ENCODE peak calls at places on chromosomes 4 and X, in four cellular contexts. Z is WERI-Rb-1, W is HCT116, G is colonic mucosa. P is an unnamed sample.

GRCh38 chr4:179893967-179894590 is 2349.1 kb upstream of the TENM3 start:
- DNase-seq in Z (no peak), W (no peak), G (no peak), P (no peak)

GRCh38 chr4:85886665-85887064 is 411.7 kb downstream of the ARHGAP24 start:
- DNase-seq in Z (no peak), W (no peak), G (no peak), P (no peak)

GRCh38 chrX:119726900-119727555 is 31.4 kb upstream of the SOWAHD start:
- DNase-seq in Z (no peak), W (no peak), G (no peak), P (no peak)

GRCh38 chrX:141879616-141880015 is 24.1 kb upstream of the MAGEC1 start:
- DNase-seq in Z (no peak), W (no peak), G (no peak), P (no peak)

GRCh38 chr4:164876680-164877324 is at the start of gene APELA:
- DNase-seq in Z (no peak), W (no peak), G (no peak), P (no peak)

GRCh38 chr4:789571-790465 is 36.1 kb downstream of the CPLX1 start:
- DNase-seq in Z (peak; percentile 80), W (no peak), G (peak; percentile 82), P (no peak)

GRCh38 chr4:46586566-46586965 is 196.6 kb upstream of the GABRA2 start:
- DNase-seq in Z (no peak), W (no peak), G (no peak), P (no peak)

GRCh38 chr4:5721923-5722322 is 10.9 kb downstream of the EVC start:
- DNase-seq in Z (no peak), W (no peak), G (no peak), P (no peak)

GRCh38 chr4:157992038-157992706 is 180.7 kb downstream of the GASK1B start:
- DNase-seq in Z (peak; percentile 46), W (peak; percentile 73), G (peak; percentile 77), P (no peak)

GRCh38 chrX:12360389-12360788 is 222.1 kb downstream of the FRMPD4 start:
- DNase-seq in Z (no peak), W (no peak), G (no peak), P (no peak)

GRCh38 chrX:24294619-24295018 is 19.2 kb downstream of the SUPT20HL2 start:
- DNase-seq in Z (peak; percentile 50), W (no peak), G (no peak), P (peak; percentile 23)

GRCh38 chrX:14032383-14032782 is 2.7 kb upstream of the GEMIN8 start:
- DNase-seq in Z (peak; percentile 42), W (no peak), G (peak; percentile 69), P (no peak)

GRCh38 chr4:70901607-70901983 is 574 bp upstream of the MOB1B start:
- DNase-seq in Z (no peak), W (no peak), G (no peak), P (no peak)

GRCh38 chr4:7900351-7900750 is 39.3 kb downstream of the AFAP1 start:
- DNase-seq in Z (no peak), W (no peak), G (no peak), P (no peak)

GRCh38 chr4:99205104-99205979 is 13.7 kb downstream of the ADH6 start:
- DNase-seq in Z (peak; percentile 25), W (no peak), G (peak; percentile 39), P (no peak)

GRCh38 chrX:56281789-56282188 is 49.6 kb downstream of the KLF8 start:
- DNase-seq in Z (no peak), W (peak; percentile 3), G (no peak), P (no peak)

GRCh38 chr4:12172198-12172970 is 743.7 kb upstream of the HS3ST1 start:
- DNase-seq in Z (no peak), W (no peak), G (no peak), P (no peak)

GRCh38 chr4:5943561-5943960 is 50.7 kb upstream of the CRMP1 start:
- DNase-seq in Z (no peak), W (no peak), G (no peak), P (no peak)

GRCh38 chr4:155208258-155209054 is at the start of gene NPY2R:
- DNase-seq in Z (peak; percentile 75), W (no peak), G (no peak), P (no peak)

GRCh38 chr4:93646225-93646930 is 182.2 kb upstream of the ATOH1 start:
- DNase-seq in Z (no peak), W (no peak), G (no peak), P (no peak)

DNA sequence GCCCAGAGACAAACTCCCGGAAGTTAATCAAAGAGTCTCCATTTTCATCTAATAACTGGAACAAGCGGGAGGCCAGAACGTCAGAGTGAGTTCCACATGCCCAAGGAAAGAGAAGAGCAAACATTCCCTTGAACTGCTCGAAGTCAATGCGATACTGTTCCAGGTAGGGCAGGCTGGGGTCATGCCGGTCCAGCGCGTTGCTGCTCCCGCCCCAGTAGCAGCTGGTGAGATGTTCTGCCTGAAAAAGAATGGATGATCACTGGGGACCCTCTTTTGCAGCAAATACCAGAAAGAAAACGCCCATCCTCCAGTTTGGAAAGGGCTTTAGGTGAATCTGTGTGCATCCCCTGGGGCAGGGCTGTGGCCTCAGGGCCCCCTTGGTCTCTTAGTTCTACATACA is 65.2 kb upstream of the UCP1 start:
- DNase-seq in Z (no peak), W (no peak), G (no peak), P (no peak)
- H3K36me3 ChIP-seq in Z (no peaks in the 10 kb centered on the region), W (no peaks in the 10 kb centered on the region), G (no peaks in the 10 kb centered on the region), P (no peaks in the 10 kb centered on the region)

DNA sequence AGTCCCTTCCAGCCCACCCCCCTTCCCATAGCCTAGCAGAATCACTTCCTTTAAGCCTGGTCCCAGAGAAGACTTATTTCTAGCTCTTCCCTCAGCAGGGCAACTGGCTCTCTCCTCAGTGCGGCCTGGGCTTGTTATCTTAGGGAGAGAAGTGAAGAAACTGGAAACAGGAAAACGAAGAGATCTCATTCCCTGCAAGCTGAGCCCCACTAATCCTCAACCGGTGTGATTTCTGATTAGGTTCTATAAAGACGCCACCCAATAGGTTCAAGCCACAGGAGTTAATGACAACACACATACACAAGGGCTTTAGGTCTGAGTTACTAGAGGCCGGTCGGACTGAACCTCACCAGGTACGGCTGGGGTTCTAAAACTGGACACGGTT is 3.2 kb downstream of the GSX2 start:
- DNase-seq in Z (no peak), W (no peak), G (no peak), P (no peak)
- H3K4me3 ChIP-seq in Z (peak overlapping the region; percentile 25), W (no peak overlapping the region), G (no peak overlapping the region), P (no peak overlapping the region)

DNA sequence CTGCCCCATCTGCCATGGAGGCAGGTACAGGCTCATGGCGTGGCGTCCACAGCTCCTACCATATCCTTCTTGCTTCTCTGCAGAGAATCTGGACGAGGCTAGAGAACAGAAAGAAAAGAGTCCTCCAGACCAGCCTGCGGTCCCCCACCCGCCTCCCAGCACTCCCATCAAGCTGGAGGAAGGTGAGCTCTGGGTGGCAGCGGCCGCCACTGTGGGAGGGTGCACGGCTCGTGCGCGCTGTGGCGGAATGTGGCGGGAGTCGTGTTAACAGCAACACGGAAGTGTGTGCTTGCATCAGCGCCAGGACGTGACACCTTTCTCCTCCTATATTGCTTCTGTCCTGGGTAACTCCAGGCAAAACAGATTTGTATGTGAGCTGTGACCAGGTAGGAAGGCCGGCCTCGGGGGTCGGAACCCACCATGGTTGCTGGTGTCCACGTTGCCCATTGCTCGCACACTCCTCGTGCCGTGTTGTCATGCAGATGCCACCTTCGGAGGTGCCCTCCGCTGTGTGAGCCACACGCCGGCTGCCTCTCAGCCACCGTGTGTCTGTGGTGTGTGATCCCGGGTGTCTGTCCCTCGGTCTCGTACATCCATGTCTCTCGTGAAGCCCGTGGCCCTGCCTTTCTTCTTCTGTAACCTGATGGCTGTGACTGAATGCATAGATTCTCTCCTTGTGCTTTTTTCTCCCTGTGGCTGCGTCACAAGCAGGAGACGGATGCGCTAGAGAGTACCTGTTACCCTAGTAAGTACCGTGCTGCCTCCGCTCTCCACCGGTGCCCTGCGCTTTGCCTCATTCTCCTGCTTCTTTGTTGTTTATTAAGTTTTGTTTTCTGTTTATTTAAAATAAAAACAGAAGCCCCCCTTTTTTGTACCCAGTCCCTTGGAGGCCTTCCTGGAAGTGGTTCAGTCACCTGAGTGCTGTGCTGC is 37.0 kb downstream of the NOP14 start:
- DNase-seq in Z (no peak), W (no peak), G (no peak), P (no peak)
- H3K36me3 ChIP-seq in Z (peaks cover 98% of the 10 kb centered on the region), W (peaks cover 20% of the 10 kb centered on the region), G (peaks cover 13% of the 10 kb centered on the region), P (peaks cover 7% of the 10 kb centered on the region)

GRCh38 chrX:52270453-52271116 is 85.9 kb downstream of the MAGED4 start:
- DNase-seq in Z (no peak), W (no peak), G (no peak), P (no peak)

GRCh38 chrX:52265713-52266112 is 81.0 kb downstream of the MAGED4 start:
- DNase-seq in Z (no peak), W (no peak), G (no peak), P (no peak)

DNA sequence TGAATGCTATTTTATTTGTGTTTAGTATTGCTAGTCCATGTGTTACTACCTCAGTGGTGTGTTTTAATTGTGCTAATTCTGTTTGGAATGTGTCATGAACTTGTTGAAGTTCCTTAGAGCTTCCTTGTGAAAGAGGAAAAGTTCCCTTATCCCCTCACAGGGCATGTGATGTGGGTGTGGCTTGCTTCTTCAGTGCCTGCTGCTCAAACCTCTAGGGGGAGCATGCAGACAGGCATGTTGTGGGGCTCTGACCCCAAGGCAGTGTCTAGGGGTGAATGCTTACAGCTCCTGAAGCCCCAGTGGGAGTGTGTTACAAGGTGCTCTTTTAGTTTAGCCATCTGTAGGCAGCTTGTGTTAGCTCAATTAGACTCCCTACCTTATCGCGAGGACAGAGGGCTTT is 86.5 kb downstream of the MAGED4 start:
- DNase-seq in Z (peak; percentile 18), W (no peak), G (no peak), P (no peak)
- H3K4me3 ChIP-seq in Z (no peak overlapping the region), W (no peak overlapping the region), G (no peak overlapping the region), P (no peak overlapping the region)

DNA sequence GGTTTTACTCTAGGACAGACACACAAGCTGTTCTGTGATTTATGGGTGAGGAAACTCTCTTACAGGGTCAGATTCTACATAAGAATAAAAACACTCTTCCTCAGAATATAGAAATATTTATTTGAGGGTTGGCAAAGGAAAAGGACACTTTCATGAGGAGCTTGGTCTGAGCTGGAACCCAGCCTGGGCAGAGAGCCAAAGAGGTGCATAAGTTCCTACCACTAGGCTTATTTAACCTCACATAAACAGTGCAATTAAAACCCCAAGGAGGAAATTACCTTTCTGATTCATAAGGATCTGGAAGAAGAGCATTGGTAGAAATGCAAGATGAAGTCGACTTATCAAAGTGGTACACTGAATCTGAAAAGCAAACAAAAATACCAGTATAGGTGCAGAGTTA is 32.9 kb downstream of the SETD7 start:
- DNase-seq in Z (no peak), W (no peak), G (peak; percentile 45), P (peak; percentile 3)
- H3K36me3 ChIP-seq in Z (no peaks in the 10 kb centered on the region), W (peaks cover 21% of the 10 kb centered on the region), G (no peaks in the 10 kb centered on the region), P (peaks cover 8% of the 10 kb centered on the region)

DNA sequence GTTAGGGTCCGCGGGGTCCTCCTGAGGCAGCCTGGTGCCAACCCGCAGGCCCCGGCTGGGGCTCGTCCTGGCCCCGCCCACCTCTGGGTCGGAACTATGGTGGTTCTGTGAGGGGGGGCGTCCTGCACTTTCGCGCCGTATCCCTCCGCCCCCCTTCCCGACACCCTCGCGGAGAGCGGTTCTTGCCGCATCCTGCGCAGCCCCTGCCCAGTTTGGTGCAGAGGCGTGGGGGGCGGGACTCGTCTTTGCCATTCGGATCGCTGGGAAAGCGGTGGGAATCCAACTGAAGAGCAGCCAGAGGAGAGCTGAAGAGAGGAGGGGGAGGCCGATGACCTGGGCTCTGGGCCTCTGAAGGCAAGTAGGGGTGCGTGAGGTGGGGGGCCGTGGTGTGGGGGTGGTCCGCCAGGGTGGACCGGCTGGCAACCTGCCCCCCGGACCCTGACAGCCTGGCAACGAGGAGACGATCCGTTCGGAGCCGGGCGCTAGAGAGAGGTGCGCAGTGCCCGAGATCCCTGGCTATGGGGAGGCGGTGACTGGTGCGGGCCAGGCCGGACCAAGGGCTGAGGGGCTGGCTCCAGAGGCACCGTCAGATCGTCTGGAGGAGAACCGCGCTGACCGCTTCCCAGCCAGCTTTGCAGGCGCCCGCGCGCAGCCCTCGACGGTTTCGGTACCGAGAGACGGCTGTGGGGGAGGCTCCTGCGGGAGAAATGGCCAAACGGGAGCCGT is at the start of gene GPRASP1:
- DNase-seq in Z (peak; percentile 67), W (no peak), G (peak; percentile 36), P (peak; percentile 33)
- H3K4me3 ChIP-seq in Z (peak within 1 kb of the TSS; percentile 46), W (no peak within 1 kb of the TSS), G (peak within 1 kb of the TSS; percentile 39), P (peak within 1 kb of the TSS; percentile 38)

GRCh38 chrX:47638816-47639215 is 9.1 kb upstream of the CFP start:
- DNase-seq in Z (no peak), W (no peak), G (no peak), P (no peak)
- H3K36me3 ChIP-seq in Z (peaks cover 14% of the 10 kb centered on the region), W (peaks cover 4% of the 10 kb centered on the region), G (no peaks in the 10 kb centered on the region), P (peaks cover 15% of the 10 kb centered on the region)

P was measured in MG63.